ENCODE peak calls at places on chromosome 14, in five cellular contexts. R, Y, Q, J and H are unnamed samples.

GRCh38 chr14:100291305-100292075 is 14.8 kb downstream of the SLC25A29 start:
- DNase-seq in R (no peak), Y (no peak), Q (no peak), J (no peak), H (no peak)

GRCh38 chr14:66509874-66510273 is 1.9 kb downstream of the GPHN start:
- DNase-seq in R (peak; percentile 12), Y (no peak), Q (peak; percentile 14), J (no peak), H (no peak)

GRCh38 chr14:93892923-93893549 is 34.1 kb upstream of the FAM181A start:
- DNase-seq in R (peak; percentile 59), Y (peak; percentile 62), Q (peak; percentile 57), J (peak; percentile 51), H (peak; percentile 42)

GRCh38 chr14:21346532-21347135 is 37.2 kb downstream of the SUPT16H start:
- DNase-seq in R (peak; percentile 5), Y (no peak), Q (no peak), J (peak; percentile 45), H (no peak)

GRCh38 chr14:35879654-35880249 is 53.6 kb downstream of the BRMS1L start:
- DNase-seq in R (peak; percentile 51), Y (no peak), Q (peak; percentile 17), J (peak; percentile 17), H (peak; percentile 20)

GRCh38 chr14:102805454-102805891 is 28.2 kb downstream of the TRAF3 start:
- DNase-seq in R (peak; percentile 52), Y (no peak), Q (peak; percentile 80), J (peak; percentile 36), H (no peak)

GRCh38 chr14:24859559-24859958 is 190.4 kb downstream of the STXBP6 start:
- DNase-seq in R (no peak), Y (no peak), Q (no peak), J (no peak), H (no peak)

GRCh38 chr14:70654609-70655008 is 12.9 kb downstream of the TTC9 start:
- DNase-seq in R (no peak), Y (no peak), Q (no peak), J (no peak), H (no peak)

GRCh38 chr14:23137221-23138172 is 18.4 kb upstream of the CEBPE start:
- DNase-seq in R (no peak), Y (no peak), Q (no peak), J (no peak), H (no peak)

GRCh38 chr14:22691171-22691570 is 47.0 kb upstream of the OR6J1 start:
- DNase-seq in R (peak; percentile 81), Y (no peak), Q (peak; percentile 89), J (peak; percentile 72), H (no peak)

GRCh38 chr14:98580131-98580678 is 691.8 kb downstream of the BCL11B start:
- DNase-seq in R (no peak), Y (no peak), Q (no peak), J (peak; percentile 3), H (no peak)

GRCh38 chr14:38121280-38121679 is 86.4 kb upstream of the SSTR1 start:
- DNase-seq in R (no peak), Y (no peak), Q (no peak), J (peak; percentile 50), H (no peak)

GRCh38 chr14:104967414-104968152 is 10.6 kb downstream of the AHNAK2 start:
- DNase-seq in R (peak; percentile 40), Y (no peak), Q (peak; percentile 55), J (peak; percentile 24), H (no peak)

GRCh38 chr14:104220225-104221070 is 82.1 kb downstream of the KIF26A start:
- DNase-seq in R (no peak), Y (no peak), Q (no peak), J (no peak), H (no peak)

GRCh38 chr14:33307691-33308369 is 369.2 kb downstream of the NPAS3 start:
- DNase-seq in R (peak; percentile 72), Y (peak; percentile 23), Q (peak; percentile 38), J (peak; percentile 96), H (no peak)

GRCh38 chr14:92105845-92106094 is 612 bp downstream of the ATXN3 start:
- DNase-seq in R (peak; percentile 69), Y (peak; percentile 71), Q (peak; percentile 58), J (peak; percentile 58), H (no peak)

GRCh38 chr14:59055439-59056045 is 132.9 kb upstream of the DAAM1 start:
- DNase-seq in R (peak; percentile 74), Y (no peak), Q (peak; percentile 52), J (peak; percentile 70), H (peak; percentile 46)

GRCh38 chr14:99755629-99756603 is 37.3 kb upstream of the EML1 start:
- DNase-seq in R (peak; percentile 95), Y (peak; percentile 39), Q (peak; percentile 96), J (peak; percentile 90), H (peak; percentile 35)

GRCh38 chr14:23286904-23287479 is 1.1 kb upstream of the HOMEZ start:
- DNase-seq in R (peak; percentile 38), Y (no peak), Q (no peak), J (peak; percentile 29), H (no peak)

GRCh38 chr14:59133202-59133601 is 55.3 kb upstream of the DAAM1 start:
- DNase-seq in R (peak; percentile 16), Y (no peak), Q (no peak), J (no peak), H (no peak)

GRCh38 chr14:65962952-65963351 is 523.2 kb upstream of the CCDC196 start:
- DNase-seq in R (no peak), Y (no peak), Q (no peak), J (no peak), H (no peak)

GRCh38 chr14:71551291-71551955 is 380.8 kb upstream of the RGS6 start:
- DNase-seq in R (peak; percentile 67), Y (no peak), Q (peak; percentile 51), J (peak; percentile 91), H (no peak)

GRCh38 chr14:32865827-32866376 is 72.8 kb upstream of the NPAS3 start:
- DNase-seq in R (no peak), Y (no peak), Q (no peak), J (no peak), H (no peak)

GRCh38 chr14:75851574-75851866 is 130.3 kb downstream of the TGFB3 start:
- DNase-seq in R (no peak), Y (no peak), Q (no peak), J (no peak), H (no peak)

GRCh38 chr14:51327376-51327775 is 87.3 kb downstream of the TMX1 start:
- DNase-seq in R (peak; percentile 47), Y (no peak), Q (peak; percentile 77), J (peak; percentile 78), H (no peak)

GRCh38 chr14:90368946-90369721 is 27.7 kb upstream of the CALM1 start:
- DNase-seq in R (peak; percentile 10), Y (peak; percentile 21), Q (peak; percentile 50), J (peak; percentile 52), H (peak; percentile 11)

GRCh38 chr14:106417224-106418049 is 891.1 kb downstream of the TMEM121 start:
- DNase-seq in R (peak; percentile 46), Y (no peak), Q (peak; percentile 5), J (no peak), H (peak; percentile 4)

GRCh38 chr14:63938198-63939005 is 85.6 kb downstream of the SYNE2 start:
- DNase-seq in R (no peak), Y (no peak), Q (peak; percentile 13), J (no peak), H (no peak)

GRCh38 chr14:33950320-33951182 is at the start of gene EGLN3:
- DNase-seq in R (peak; percentile 64), Y (peak; percentile 94), Q (peak; percentile 68), J (peak; percentile 51), H (peak; percentile 69)